ENCODE peak calls at places on chromosomes 4 and X, in nine cellular contexts. K, P, O, E, G, B, U, T and S are unnamed samples.
A peak's percentile ranks its signal among the peaks of the same experiment; 100 is the strongest.

GRCh38 chr4:130559268-130559667 is 1463.3 kb downstream of the C4orf33 start:
- DNase-seq in E (no peak), O (no peak), G (no peak), P (no peak), T (no peak), U (no peak), K (no peak), B (no peak), S (no peak)

GRCh38 chrX:68827256-68827655 is 1.6 kb upstream of the EFNB1 start:
- DNase-seq in P (no peak), G (no peak), O (no peak), T (no peak), B (no peak), K (peak; percentile 46), E (no peak), U (no peak), S (no peak)

GRCh38 chr4:81828991-81829390 is 357.3 kb upstream of the RASGEF1B start:
- DNase-seq in P (peak; percentile 47), U (no peak), T (no peak), K (no peak), B (no peak), E (no peak), O (no peak), G (peak; percentile 70), S (no peak)

GRCh38 chr4:123430031-123430430 is 33.4 kb downstream of the SPRY1 start:
- DNase-seq in B (no peak), G (no peak), K (no peak), P (no peak), T (no peak), O (no peak), U (no peak), E (no peak), S (no peak)

GRCh38 chr4:2862528-2862927 is 18.9 kb downstream of the ADD1 start:
- DNase-seq in U (no peak), K (no peak), T (no peak), B (no peak), P (no peak), O (peak; percentile 61), E (no peak), G (no peak), S (peak; percentile 6)

GRCh38 chr4:113901994-113902787 is 77.3 kb downstream of the ARSJ start:
- DNase-seq in U (no peak), B (peak; percentile 66), P (peak; percentile 94), O (no peak), K (no peak), G (peak; percentile 86), E (no peak), T (peak; percentile 78), S (peak; percentile 74)

GRCh38 chr4:158914178-158914577 is 145.4 kb downstream of the FNIP2 start:
- DNase-seq in O (peak; percentile 84), T (no peak), U (no peak), G (no peak), B (no peak), P (no peak), K (no peak), E (no peak), S (no peak)

GRCh38 chr4:88291003-88291402 is 6.6 kb upstream of the PPM1K start:
- DNase-seq in G (no peak), U (no peak), B (no peak), E (no peak), P (peak; percentile 90), T (no peak), K (no peak), O (peak; percentile 43), S (no peak)

GRCh38 chr4:154616287-154616686 is 3.8 kb upstream of the FGG start:
- DNase-seq in U (no peak), O (no peak), G (peak; percentile 30), P (no peak), K (no peak), E (no peak), T (no peak), B (no peak), S (no peak)

GRCh38 chr4:112378858-112379257 is 81.7 kb downstream of the ALPK1 start:
- DNase-seq in P (no peak), G (no peak), B (no peak), K (no peak), O (peak; percentile 14), T (no peak), E (no peak), U (no peak), S (no peak)

GRCh38 chr4:120736312-120736711 is 186.2 kb downstream of the PRDM5 start:
- DNase-seq in G (no peak), U (no peak), E (no peak), B (no peak), O (no peak), T (no peak), P (no peak), K (no peak), S (no peak)

GRCh38 chrX:120514236-120514635 is 45.1 kb upstream of the LAMP2 start:
- DNase-seq in T (no peak), U (no peak), K (no peak), O (peak; percentile 39), P (peak; percentile 17), B (no peak), E (no peak), G (no peak), S (peak; percentile 8)

GRCh38 chrX:45850197-45850774 is 649.6 kb upstream of the DIPK2B start:
- DNase-seq in P (no peak), T (no peak), U (no peak), G (no peak), B (peak; percentile 7), O (peak; percentile 30), E (no peak), K (no peak), S (peak; percentile 31)

GRCh38 chr4:126604273-126604867 is 1028.4 kb upstream of the INTU start:
- DNase-seq in B (no peak), P (no peak), G (no peak), T (no peak), E (no peak), U (no peak), O (peak; percentile 62), K (no peak), S (peak; percentile 23)
- TF ChIP-seq CTCF in B (no peak), P (peak; percentile 34), G (peak; percentile 28), T (peak; percentile 60), E (peak; percentile 45), U (peak; percentile 10), O (peak; percentile 82), K (peak; percentile 33), S (no peak)

GRCh38 chrX:132676102-132676501 is 187.3 kb upstream of the MBNL3 start:
- DNase-seq in K (no peak), E (no peak), U (no peak), G (no peak), P (no peak), T (no peak), B (no peak), O (no peak), S (no peak)

GRCh38 chrX:132671229-132671641 is 182.4 kb upstream of the MBNL3 start:
- DNase-seq in G (no peak), E (no peak), O (no peak), U (no peak), B (no peak), T (no peak), P (no peak), K (no peak), S (no peak)

GRCh38 chrX:132677233-132677716 is 188.4 kb upstream of the MBNL3 start:
- DNase-seq in G (no peak), O (no peak), K (no peak), U (no peak), P (no peak), E (no peak), B (no peak), T (no peak), S (no peak)

DNA sequence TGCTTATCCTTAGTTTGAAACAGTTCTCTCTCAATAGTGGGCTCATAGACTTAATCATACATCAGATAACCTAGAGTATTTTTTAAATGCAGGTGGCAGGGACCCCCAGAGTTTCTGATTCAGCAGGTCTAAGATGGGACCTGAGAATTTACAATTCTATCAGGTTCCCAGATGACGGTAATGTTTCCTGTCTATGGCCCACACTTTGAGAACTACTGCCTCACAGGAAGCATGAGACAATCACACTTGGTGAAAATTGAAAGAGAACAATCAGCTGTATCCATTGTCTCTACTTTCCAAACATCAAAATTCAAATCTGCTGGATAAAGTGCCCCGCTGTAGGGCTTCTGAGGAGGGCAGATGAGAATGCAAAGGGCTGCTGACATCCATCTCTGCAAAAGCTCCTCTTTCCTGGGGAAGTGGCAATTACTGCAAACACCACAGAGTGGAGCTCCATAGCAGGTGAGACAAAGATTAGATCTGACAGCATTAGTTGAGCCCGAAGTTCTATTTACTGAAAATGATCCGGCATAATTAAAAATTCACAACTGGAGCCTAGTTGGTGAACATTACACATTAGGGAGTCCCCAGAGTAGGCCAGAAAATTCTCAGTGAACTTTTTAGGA is 187.8 kb upstream of the MBNL3 start:
- DNase-seq in U (no peak), K (no peak), G (no peak), T (no peak), B (no peak), O (no peak), P (no peak), E (no peak), S (peak; percentile 17)
- TF ChIP-seq CTCF in U (no peak), K (no peak), G (no peak), T (no peak), B (no peak), O (no peak), P (no peak), E (no peak), S (no peak)

DNA sequence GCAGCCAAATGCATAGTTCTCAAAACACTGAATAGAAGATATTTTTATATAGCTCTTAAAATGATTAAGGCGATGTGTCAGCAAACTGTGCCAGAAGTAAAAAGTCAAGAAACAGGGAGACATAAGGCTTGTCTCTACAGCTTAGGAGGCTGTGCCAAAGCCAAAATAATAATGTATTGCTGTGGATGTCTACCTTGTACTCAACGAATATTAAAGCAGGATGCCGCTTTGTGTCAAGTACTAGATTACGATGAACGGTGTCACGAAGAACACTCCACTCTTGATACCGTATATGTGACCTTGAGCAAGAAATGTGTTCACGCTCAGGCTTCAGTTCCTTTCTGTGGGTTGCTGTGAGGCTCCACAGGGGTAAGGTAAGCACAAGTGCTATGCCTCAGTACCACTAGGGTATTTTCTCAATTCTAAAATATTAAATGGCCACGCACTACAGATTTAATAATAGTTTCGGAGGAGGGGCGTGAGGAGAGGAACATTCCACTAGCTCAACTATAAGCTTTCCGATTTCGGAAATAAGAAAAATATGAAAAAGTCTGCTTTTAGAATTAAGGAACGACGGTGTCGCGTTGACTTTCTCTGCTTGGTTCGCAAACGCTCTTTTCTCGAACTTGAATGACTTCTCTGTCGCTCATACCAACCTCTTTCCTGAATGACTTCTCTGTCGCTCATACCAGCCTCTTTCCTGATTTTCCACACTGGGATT is 679 bp upstream of the SCOC start:
- DNase-seq in B (peak; percentile 32), P (no peak), O (peak; percentile 31), E (no peak), U (no peak), T (no peak), G (no peak), K (no peak), S (no peak)
- TF ChIP-seq CTCF in B (peak; percentile 26), P (peak; percentile 12), O (peak; percentile 29), E (no peak), U (no peak), T (peak; percentile 14), G (no peak), K (peak; percentile 40), S (no peak)

GRCh38 chrX:25523574-25523973 is 507.8 kb upstream of the ARX start:
- DNase-seq in B (no peak), K (no peak), T (no peak), E (no peak), U (no peak), P (peak; percentile 5), G (no peak), O (peak; percentile 68), S (peak; percentile 41)
- TF ChIP-seq CTCF in B (no peak), K (no peak), T (peak; percentile 33), E (peak; percentile 21), U (no peak), P (peak; percentile 44), G (no peak), O (peak; percentile 35), S (no peak)